ENCODE peak calls at places on chromosomes 7 and 10, in seven cellular contexts. One of them, this sample, is unnamed.

GRCh38 chr10:5862360-5862929 is 27.2 kb downstream of the ANKRD16 start:
- DNase-seq in ovary: no peak
- DNase-seq in GM13976: peak
- DNase-seq in AG09309: no peak
- DNase-seq in activated B cell treated with CpG ODN at 0.5 μM for 24 hours: no peak
- DNase-seq in PC-9: no peak
- DNase-seq in lower leg skin: no peak
- DNase-seq in this sample: no peak

GRCh38 chr7:131431289-131431688 is 103.6 kb downstream of the MKLN1 start:
- DNase-seq in ovary: no peak
- DNase-seq in GM13976: no peak
- DNase-seq in AG09309: peak
- DNase-seq in activated B cell treated with CpG ODN at 0.5 μM for 24 hours: no peak
- DNase-seq in PC-9: no peak
- DNase-seq in lower leg skin: peak
- DNase-seq in this sample: no peak

GRCh38 chr10:25261110-25261509 is 86.3 kb downstream of the GPR158 start:
- DNase-seq in ovary: no peak
- DNase-seq in GM13976: no peak
- DNase-seq in AG09309: no peak
- DNase-seq in activated B cell treated with CpG ODN at 0.5 μM for 24 hours: no peak
- DNase-seq in PC-9: no peak
- DNase-seq in lower leg skin: no peak
- DNase-seq in this sample: no peak

GRCh38 chr10:93452143-93452542 is 30.0 kb downstream of the MYOF start:
- DNase-seq in ovary: no peak
- DNase-seq in GM13976: peak
- DNase-seq in AG09309: no peak
- DNase-seq in activated B cell treated with CpG ODN at 0.5 μM for 24 hours: no peak
- DNase-seq in PC-9: no peak
- DNase-seq in lower leg skin: no peak
- DNase-seq in this sample: no peak

GRCh38 chr7:69439636-69440325 is 158.5 kb upstream of the AUTS2 start:
- DNase-seq in ovary: no peak
- DNase-seq in GM13976: no peak
- DNase-seq in AG09309: no peak
- DNase-seq in activated B cell treated with CpG ODN at 0.5 μM for 24 hours: no peak
- DNase-seq in PC-9: no peak
- DNase-seq in lower leg skin: no peak
- DNase-seq in this sample: no peak

GRCh38 chr10:62501547-62501946 is 127.4 kb downstream of the ZNF365 start:
- DNase-seq in ovary: no peak
- DNase-seq in GM13976: no peak
- DNase-seq in AG09309: peak
- DNase-seq in activated B cell treated with CpG ODN at 0.5 μM for 24 hours: no peak
- DNase-seq in PC-9: no peak
- DNase-seq in lower leg skin: no peak
- DNase-seq in this sample: no peak

GRCh38 chr7:98754041-98754479 is 115.8 kb downstream of the TMEM130 start:
- DNase-seq in ovary: no peak
- DNase-seq in GM13976: no peak
- DNase-seq in AG09309: no peak
- DNase-seq in activated B cell treated with CpG ODN at 0.5 μM for 24 hours: no peak
- DNase-seq in PC-9: peak
- DNase-seq in lower leg skin: no peak
- DNase-seq in this sample: no peak

GRCh38 chr7:30780909-30781308 is 9.7 kb downstream of the MINDY4 start:
- DNase-seq in ovary: no peak
- DNase-seq in GM13976: no peak
- DNase-seq in AG09309: no peak
- DNase-seq in activated B cell treated with CpG ODN at 0.5 μM for 24 hours: no peak
- DNase-seq in PC-9: no peak
- DNase-seq in lower leg skin: no peak
- DNase-seq in this sample: no peak

GRCh38 chr7:42704710-42705109 is 207.2 kb downstream of the C7orf25 start:
- DNase-seq in ovary: no peak
- DNase-seq in GM13976: no peak
- DNase-seq in AG09309: no peak
- DNase-seq in activated B cell treated with CpG ODN at 0.5 μM for 24 hours: no peak
- DNase-seq in PC-9: no peak
- DNase-seq in lower leg skin: no peak
- DNase-seq in this sample: no peak

GRCh38 chr7:91941450-91941849 is 788 bp downstream of the AKAP9 start:
- DNase-seq in ovary: peak
- DNase-seq in GM13976: peak
- DNase-seq in AG09309: no peak
- DNase-seq in activated B cell treated with CpG ODN at 0.5 μM for 24 hours: no peak
- DNase-seq in PC-9: peak
- DNase-seq in lower leg skin: peak
- DNase-seq in this sample: peak

GRCh38 chr10:78571286-78571685 is 497.5 kb upstream of the ZMIZ1 start:
- DNase-seq in ovary: no peak
- DNase-seq in GM13976: no peak
- DNase-seq in AG09309: no peak
- DNase-seq in activated B cell treated with CpG ODN at 0.5 μM for 24 hours: no peak
- DNase-seq in PC-9: no peak
- DNase-seq in lower leg skin: no peak
- DNase-seq in this sample: no peak

GRCh38 chr10:133455611-133456031 is 1.9 kb downstream of the SCART1 start:
- DNase-seq in ovary: no peak
- DNase-seq in GM13976: no peak
- DNase-seq in AG09309: no peak
- DNase-seq in activated B cell treated with CpG ODN at 0.5 μM for 24 hours: no peak
- DNase-seq in PC-9: no peak
- DNase-seq in lower leg skin: peak
- DNase-seq in this sample: no peak

GRCh38 chr7:91314591-91315323 is 50.5 kb downstream of the FZD1 start:
- DNase-seq in ovary: no peak
- DNase-seq in GM13976: no peak
- DNase-seq in AG09309: no peak
- DNase-seq in activated B cell treated with CpG ODN at 0.5 μM for 24 hours: no peak
- DNase-seq in PC-9: no peak
- DNase-seq in lower leg skin: no peak
- DNase-seq in this sample: no peak

GRCh38 chr7:82528577-82529305 is 85.2 kb upstream of the CACNA2D1 start:
- DNase-seq in ovary: no peak
- DNase-seq in GM13976: no peak
- DNase-seq in AG09309: no peak
- DNase-seq in activated B cell treated with CpG ODN at 0.5 μM for 24 hours: no peak
- DNase-seq in PC-9: no peak
- DNase-seq in lower leg skin: no peak
- DNase-seq in this sample: no peak

GRCh38 chr7:108181073-108181985 is 51.2 kb upstream of the LAMB4 start:
- DNase-seq in ovary: no peak
- DNase-seq in GM13976: peak
- DNase-seq in AG09309: no peak
- DNase-seq in activated B cell treated with CpG ODN at 0.5 μM for 24 hours: no peak
- DNase-seq in PC-9: peak
- DNase-seq in lower leg skin: no peak
- DNase-seq in this sample: no peak

DNA sequence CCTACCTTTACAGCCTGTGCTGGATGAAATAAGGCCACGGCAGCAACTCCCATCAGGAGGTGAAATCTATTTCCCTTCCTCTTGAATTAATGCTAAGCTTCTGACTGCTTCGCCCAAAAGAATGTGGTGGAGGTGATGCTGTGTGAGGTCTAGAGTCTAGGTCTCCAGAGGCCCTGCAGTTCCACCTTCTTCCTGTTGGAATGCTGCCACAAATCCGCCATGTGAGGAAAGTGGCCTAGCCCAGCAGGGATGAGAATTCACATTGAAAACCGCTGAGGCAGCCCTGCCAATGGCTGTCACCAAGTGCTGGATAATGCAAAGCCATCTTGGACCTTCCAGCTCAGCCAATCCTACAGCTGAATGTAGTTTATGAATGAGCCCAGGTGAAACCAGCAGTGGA is 28.0 kb downstream of the RHOBTB1 start:
- DNase-seq in ovary: no peak
- DNase-seq in GM13976: no peak
- DNase-seq in AG09309: no peak
- DNase-seq in activated B cell treated with CpG ODN at 0.5 μM for 24 hours: no peak
- DNase-seq in PC-9: no peak
- DNase-seq in lower leg skin: no peak
- DNase-seq in this sample: no peak
- TF ChIP-seq CTCF in ovary: no peak
- TF ChIP-seq CTCF in GM13976: no peak
- TF ChIP-seq CTCF in AG09309: no peak
- TF ChIP-seq CTCF in activated B cell treated with CpG ODN at 0.5 μM for 24 hours: no peak
- TF ChIP-seq CTCF in PC-9: no peak
- TF ChIP-seq CTCF in lower leg skin: no peak
- TF ChIP-seq CTCF in this sample: no peak

DNA sequence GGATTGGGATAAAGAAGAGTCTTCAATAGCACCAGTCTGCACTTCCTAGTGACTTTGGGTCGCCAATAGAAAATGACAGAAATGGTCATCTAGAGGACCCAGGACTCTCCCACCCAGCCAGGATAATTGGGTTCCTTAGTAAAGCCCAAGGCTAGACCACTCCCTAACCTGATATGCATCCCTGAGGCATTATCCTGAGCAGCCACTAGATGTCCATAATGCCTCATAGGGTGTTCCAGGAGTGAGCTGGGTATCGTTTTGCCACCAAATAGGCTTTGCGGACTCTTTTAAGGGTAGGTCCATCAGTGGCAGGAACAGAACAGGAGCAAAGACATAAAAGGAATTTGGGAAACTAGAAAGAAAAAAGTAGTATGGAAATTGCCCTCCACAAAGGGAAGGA is 4.5 kb upstream of the LRRC4 start:
- DNase-seq in ovary: no peak
- DNase-seq in GM13976: no peak
- DNase-seq in AG09309: no peak
- DNase-seq in activated B cell treated with CpG ODN at 0.5 μM for 24 hours: no peak
- DNase-seq in PC-9: no peak
- DNase-seq in lower leg skin: no peak
- DNase-seq in this sample: no peak
- TF ChIP-seq CTCF in ovary: no peak
- TF ChIP-seq CTCF in GM13976: no peak
- TF ChIP-seq CTCF in AG09309: peak
- TF ChIP-seq CTCF in activated B cell treated with CpG ODN at 0.5 μM for 24 hours: no peak
- TF ChIP-seq CTCF in PC-9: no peak
- TF ChIP-seq CTCF in lower leg skin: no peak
- TF ChIP-seq CTCF in this sample: no peak

GRCh38 chr7:105876964-105877601 is 684 bp upstream of the ATXN7L1 start:
- DNase-seq in ovary: peak
- DNase-seq in GM13976: peak
- DNase-seq in AG09309: no peak
- DNase-seq in activated B cell treated with CpG ODN at 0.5 μM for 24 hours: no peak
- DNase-seq in PC-9: peak
- DNase-seq in lower leg skin: peak
- DNase-seq in this sample: no peak
- TF ChIP-seq CTCF in ovary: no peak
- TF ChIP-seq CTCF in GM13976: no peak
- TF ChIP-seq CTCF in AG09309: no peak
- TF ChIP-seq CTCF in activated B cell treated with CpG ODN at 0.5 μM for 24 hours: no peak
- TF ChIP-seq CTCF in PC-9: no peak
- TF ChIP-seq CTCF in lower leg skin: no peak
- TF ChIP-seq CTCF in this sample: no peak

DNA sequence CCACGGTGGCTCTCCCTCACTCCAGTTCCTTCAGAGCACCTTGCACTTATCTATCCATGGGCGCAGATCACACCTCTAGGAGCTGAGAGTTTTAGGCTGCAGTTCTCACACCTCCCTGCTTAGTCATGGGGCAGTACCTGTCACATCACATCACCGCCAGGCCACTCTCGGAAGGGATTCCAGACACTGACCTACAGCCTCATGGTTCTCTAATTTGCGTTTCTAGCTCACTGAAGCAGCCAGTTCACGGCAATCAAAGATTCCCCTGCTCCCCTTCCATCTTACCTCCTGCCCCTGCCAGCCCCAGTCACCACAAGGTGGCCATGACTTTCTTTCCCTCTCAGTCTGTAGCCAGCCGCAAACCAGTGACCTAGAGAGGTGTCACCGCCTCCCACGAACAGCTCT is 34.2 kb downstream of the ADRB1 start:
- DNase-seq in ovary: no peak
- DNase-seq in GM13976: no peak
- DNase-seq in AG09309: no peak
- DNase-seq in activated B cell treated with CpG ODN at 0.5 μM for 24 hours: no peak
- DNase-seq in PC-9: no peak
- DNase-seq in lower leg skin: no peak
- DNase-seq in this sample: no peak
- TF ChIP-seq CTCF in ovary: no peak
- TF ChIP-seq CTCF in GM13976: no peak
- TF ChIP-seq CTCF in AG09309: no peak
- TF ChIP-seq CTCF in activated B cell treated with CpG ODN at 0.5 μM for 24 hours: no peak
- TF ChIP-seq CTCF in PC-9: no peak
- TF ChIP-seq CTCF in lower leg skin: no peak
- TF ChIP-seq CTCF in this sample: no peak

DNA sequence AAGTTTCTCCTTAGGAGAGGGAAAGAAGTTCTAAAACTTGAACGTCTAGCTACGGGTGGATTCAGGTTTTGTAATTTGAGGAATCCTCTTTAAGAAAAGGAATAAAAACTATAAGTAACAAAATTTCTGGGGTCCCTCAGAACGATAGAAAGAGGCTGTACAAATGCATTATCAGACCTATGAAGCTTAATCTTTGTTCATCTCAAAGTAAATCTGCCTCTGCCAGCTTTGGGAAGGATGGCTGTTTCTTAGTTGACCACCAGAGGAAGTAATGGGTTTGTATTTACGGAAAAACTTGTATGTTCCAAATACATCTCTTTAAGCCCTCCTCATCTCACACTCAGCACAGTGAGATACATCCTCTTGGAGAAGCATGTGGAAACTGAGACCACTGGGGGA is 864 bp downstream of the PSTK start:
- DNase-seq in ovary: no peak
- DNase-seq in GM13976: peak
- DNase-seq in AG09309: peak
- DNase-seq in activated B cell treated with CpG ODN at 0.5 μM for 24 hours: no peak
- DNase-seq in PC-9: no peak
- DNase-seq in lower leg skin: no peak
- DNase-seq in this sample: no peak
- TF ChIP-seq CTCF in ovary: peak
- TF ChIP-seq CTCF in GM13976: peak
- TF ChIP-seq CTCF in AG09309: peak
- TF ChIP-seq CTCF in activated B cell treated with CpG ODN at 0.5 μM for 24 hours: no peak
- TF ChIP-seq CTCF in PC-9: peak
- TF ChIP-seq CTCF in lower leg skin: no peak
- TF ChIP-seq CTCF in this sample: no peak

GRCh38 chr10:44520651-44521050 is 135.8 kb upstream of the CXCL12 start:
- DNase-seq in ovary: no peak
- DNase-seq in GM13976: no peak
- DNase-seq in AG09309: peak
- DNase-seq in activated B cell treated with CpG ODN at 0.5 μM for 24 hours: no peak
- DNase-seq in PC-9: no peak
- DNase-seq in lower leg skin: no peak
- DNase-seq in this sample: no peak

GRCh38 chr10:44516941-44517340 is 132.0 kb upstream of the CXCL12 start:
- DNase-seq in ovary: no peak
- DNase-seq in GM13976: no peak
- DNase-seq in AG09309: no peak
- DNase-seq in activated B cell treated with CpG ODN at 0.5 μM for 24 hours: no peak
- DNase-seq in PC-9: no peak
- DNase-seq in lower leg skin: no peak
- DNase-seq in this sample: no peak

GRCh38 chr10:44513592-44513991 is 128.7 kb upstream of the CXCL12 start:
- DNase-seq in ovary: no peak
- DNase-seq in GM13976: no peak
- DNase-seq in AG09309: peak
- DNase-seq in activated B cell treated with CpG ODN at 0.5 μM for 24 hours: no peak
- DNase-seq in PC-9: no peak
- DNase-seq in lower leg skin: no peak
- DNase-seq in this sample: no peak

GRCh38 chr10:44512345-44513095 is 127.6 kb upstream of the CXCL12 start:
- DNase-seq in ovary: no peak
- DNase-seq in GM13976: no peak
- DNase-seq in AG09309: no peak
- DNase-seq in activated B cell treated with CpG ODN at 0.5 μM for 24 hours: no peak
- DNase-seq in PC-9: no peak
- DNase-seq in lower leg skin: no peak
- DNase-seq in this sample: no peak

GRCh38 chr10:44517635-44518034 is 132.7 kb upstream of the CXCL12 start:
- DNase-seq in ovary: no peak
- DNase-seq in GM13976: no peak
- DNase-seq in AG09309: no peak
- DNase-seq in activated B cell treated with CpG ODN at 0.5 μM for 24 hours: no peak
- DNase-seq in PC-9: no peak
- DNase-seq in lower leg skin: no peak
- DNase-seq in this sample: no peak
- TF ChIP-seq CTCF in ovary: no peak
- TF ChIP-seq CTCF in GM13976: peak
- TF ChIP-seq CTCF in AG09309: peak
- TF ChIP-seq CTCF in activated B cell treated with CpG ODN at 0.5 μM for 24 hours: no peak
- TF ChIP-seq CTCF in PC-9: peak
- TF ChIP-seq CTCF in lower leg skin: no peak
- TF ChIP-seq CTCF in this sample: no peak